ENCODE peak calls at places on chromosomes 16 and 17, in seven cellular contexts. P, S, E, N, X, M and H are unnamed samples.

GRCh38 chr16:915546-915945 is 55.2 kb downstream of the LMF1 start:
- DNase-seq in P (no peak), S (no peak), E (no peak), N (no peak), X (no peak), M (no peak), H (no peak)

GRCh38 chr16:89378947-89379771 is 111.2 kb downstream of the ANKRD11 start:
- DNase-seq in P (no peak), S (peak), E (no peak), N (no peak), X (no peak), M (peak), H (no peak)

GRCh38 chr17:47712330-47713023 is 18.5 kb downstream of the TBKBP1 start:
- DNase-seq in P (no peak), S (no peak), E (no peak), N (no peak), X (no peak), M (no peak), H (no peak)

GRCh38 chr16:71201054-71201453 is 29.5 kb downstream of the HYDIN start:
- DNase-seq in P (no peak), S (no peak), E (no peak), N (no peak), X (no peak), M (no peak), H (no peak)

GRCh38 chr17:73397278-73397826 is 85.6 kb upstream of the CDC42EP4 start:
- DNase-seq in P (no peak), S (no peak), E (no peak), N (no peak), X (no peak), M (no peak), H (no peak)

GRCh38 chr16:53055603-53056527 is 1.1 kb downstream of the CHD9 start:
- DNase-seq in P (no peak), S (peak), E (no peak), N (no peak), X (peak), M (peak), H (no peak)

GRCh38 chr16:30488764-30489595 is 16.4 kb downstream of the ITGAL start:
- DNase-seq in P (no peak), S (no peak), E (no peak), N (no peak), X (no peak), M (no peak), H (peak)

GRCh38 chr17:34756670-34757021 is 177.3 kb downstream of the TMEM132E start:
- DNase-seq in P (no peak), S (no peak), E (no peak), N (no peak), X (peak), M (no peak), H (no peak)

GRCh38 chr17:7224661-7225111 is 4.9 kb downstream of the ACADVL start:
- DNase-seq in P (no peak), S (no peak), E (no peak), N (no peak), X (no peak), M (no peak), H (no peak)

GRCh38 chr16:65698943-65699342 is 577.1 kb upstream of the CDH11 start:
- DNase-seq in P (no peak), S (peak), E (no peak), N (no peak), X (peak), M (peak), H (no peak)

GRCh38 chr16:52629296-52629695 is 82.4 kb upstream of the TOX3 start:
- DNase-seq in P (no peak), S (no peak), E (no peak), N (no peak), X (no peak), M (no peak), H (no peak)

GRCh38 chr16:1810536-1810935 is 16.1 kb downstream of the HAGH start:
- DNase-seq in P (no peak), S (no peak), E (no peak), N (no peak), X (no peak), M (no peak), H (no peak)

GRCh38 chr17:40445769-40446468 is 2.7 kb downstream of the IGFBP4 start:
- DNase-seq in P (no peak), S (peak), E (no peak), N (no peak), X (no peak), M (no peak), H (no peak)

GRCh38 chr16:88192601-88193000 is 190.2 kb upstream of the ZNF469 start:
- DNase-seq in P (no peak), S (no peak), E (no peak), N (no peak), X (no peak), M (no peak), H (no peak)

GRCh38 chr17:73628642-73629552 is 15.3 kb downstream of the SDK2 start:
- DNase-seq in P (no peak), S (no peak), E (no peak), N (no peak), X (no peak), M (no peak), H (no peak)

GRCh38 chr17:36629970-36630369 is 28.6 kb downstream of the MRM1 start:
- DNase-seq in P (no peak), S (no peak), E (no peak), N (no peak), X (no peak), M (no peak), H (no peak)

GRCh38 chr16:1309888-1310831 is 724 bp downstream of the UBE2I start:
- DNase-seq in P (peak), S (peak), E (peak), N (no peak), X (peak), M (peak), H (no peak)

GRCh38 chr17:32112416-32112815 is 29.9 kb upstream of the RHOT1 start:
- DNase-seq in P (no peak), S (no peak), E (no peak), N (no peak), X (no peak), M (no peak), H (no peak)

GRCh38 chr17:68906638-68907037 is 48.6 kb downstream of the ABCA8 start:
- DNase-seq in P (no peak), S (peak), E (no peak), N (no peak), X (no peak), M (peak), H (no peak)

GRCh38 chr16:81975637-81976036 is 35.6 kb downstream of the SDR42E1 start:
- DNase-seq in P (no peak), S (no peak), E (no peak), N (no peak), X (no peak), M (no peak), H (no peak)

GRCh38 chr17:27980035-27980434 is 62.4 kb upstream of the NLK start:
- DNase-seq in P (no peak), S (peak), E (no peak), N (no peak), X (peak), M (peak), H (no peak)

GRCh38 chr16:3971261-3971660 is 90.7 kb upstream of the CREBBP start:
- DNase-seq in P (no peak), S (peak), E (no peak), N (no peak), X (no peak), M (peak), H (no peak)

GRCh38 chr16:68297908-68298307 is 12.8 kb downstream of the SLC7A6OS start:
- DNase-seq in P (no peak), S (no peak), E (no peak), N (no peak), X (no peak), M (no peak), H (no peak)

GRCh38 chr17:19308398-19308797 is 54.1 kb downstream of the B9D1 start:
- DNase-seq in P (no peak), S (no peak), E (no peak), N (no peak), X (no peak), M (no peak), H (no peak)

GRCh38 chr17:48513653-48514482 is 16.9 kb downstream of the HOXB1 start:
- DNase-seq in P (no peak), S (no peak), E (no peak), N (no peak), X (no peak), M (peak), H (no peak)

GRCh38 chr16:27154573-27155521 is 48.5 kb upstream of the KDM8 start:
- DNase-seq in P (peak), S (peak), E (peak), N (peak), X (peak), M (peak), H (no peak)

GRCh38 chr17:78883533-78884131 is 19.4 kb downstream of the CEP295NL start:
- DNase-seq in P (peak), S (peak), E (no peak), N (peak), X (peak), M (peak), H (peak)

GRCh38 chr16:87666919-87667318 is 64.6 kb downstream of the JPH3 start:
- DNase-seq in P (no peak), S (no peak), E (no peak), N (no peak), X (no peak), M (no peak), H (no peak)

GRCh38 chr17:63826468-63827001 is 696 bp upstream of the PSMC5 start:
- DNase-seq in P (peak), S (no peak), E (no peak), N (no peak), X (peak), M (peak), H (no peak)

GRCh38 chr16:67546761-67547422 is 15.4 kb upstream of the CTCF start:
- DNase-seq in P (peak), S (peak), E (peak), N (no peak), X (peak), M (peak), H (peak)

GRCh38 chr16:87713469-87714229 is 52.1 kb downstream of the KLHDC4 start:
- DNase-seq in P (no peak), S (no peak), E (peak), N (no peak), X (no peak), M (no peak), H (no peak)

GRCh38 chr17:1220346-1220745 is 40.6 kb upstream of the ABR start:
- DNase-seq in P (no peak), S (no peak), E (no peak), N (no peak), X (no peak), M (no peak), H (no peak)

GRCh38 chr17:6913608-6914443 is 82.0 kb upstream of the ALOX12 start:
- DNase-seq in P (peak), S (peak), E (peak), N (peak), X (peak), M (peak), H (no peak)

GRCh38 chr16:57049678-57050077 is 42.7 kb upstream of the CPNE2 start:
- DNase-seq in P (no peak), S (no peak), E (no peak), N (no peak), X (no peak), M (no peak), H (no peak)

GRCh38 chr16:30941600-30942420 is 7.1 kb upstream of the ORAI3 start:
- DNase-seq in P (peak), S (peak), E (peak), N (peak), X (peak), M (peak), H (peak)